ENCODE peak calls at places on chromosomes 11 and 22, in five cellular contexts. O is SJSA1, X is amniotic stem cell, I is neuronal stem cell, W is KG1. U is an unnamed sample.

GRCh38 chr11:35099278-35100018 is 39.5 kb upstream of the CD44 start:
- DNase-seq in O (peak; percentile 85), I (no peak), W (no peak), X (peak; percentile 32), U (no peak)

GRCh38 chr11:120306519-120307242 is 18.4 kb upstream of the TLCD5 start:
- DNase-seq in X (peak; percentile 70), I (no peak), O (peak; percentile 60), W (no peak), U (no peak)

GRCh38 chr11:129722529-129722928 is 93.1 kb upstream of the TMEM45B start:
- DNase-seq in O (no peak), W (no peak), X (no peak), I (no peak), U (no peak)

GRCh38 chr11:46133119-46133518 is 11.9 kb upstream of the PHF21A start:
- DNase-seq in I (no peak), W (no peak), X (no peak), O (no peak), U (no peak)

GRCh38 chr22:43491177-43491576 is 79.4 kb downstream of the MPPED1 start:
- DNase-seq in X (no peak), I (no peak), W (no peak), O (no peak), U (no peak)

GRCh38 chr11:107493117-107493516 is 35.5 kb upstream of the CWF19L2 start:
- DNase-seq in I (no peak), O (peak; percentile 13), X (no peak), W (no peak), U (peak; percentile 17)

GRCh38 chr11:114796954-114797721 is 118.8 kb downstream of the NXPE2 start:
- DNase-seq in I (no peak), O (no peak), W (no peak), X (no peak), U (no peak)

GRCh38 chr11:23897453-23898289 is 599.2 kb upstream of the LUZP2 start:
- DNase-seq in O (peak; percentile 76), X (peak; percentile 55), W (no peak), I (no peak), U (no peak)

GRCh38 chr11:57566035-57566504 is 1.4 kb downstream of the UBE2L6 start:
- DNase-seq in O (no peak), X (peak; percentile 32), W (peak; percentile 61), I (no peak), U (no peak)

GRCh38 chr22:47190276-47190956 is 428.0 kb downstream of the TBC1D22A start:
- DNase-seq in W (no peak), I (no peak), X (no peak), O (no peak), U (no peak)

GRCh38 chr11:36069576-36070214 is 125.8 kb downstream of the LDLRAD3 start:
- DNase-seq in I (peak; percentile 36), W (no peak), X (no peak), O (no peak), U (no peak)

GRCh38 chr11:14369598-14369997 is 10.6 kb upstream of the RRAS2 start:
- DNase-seq in O (no peak), I (no peak), W (no peak), X (no peak), U (no peak)

GRCh38 chr22:43827926-43828710 is 16.0 kb upstream of the EFCAB6 start:
- DNase-seq in I (no peak), O (no peak), X (no peak), W (no peak), U (no peak)